ENCODE peak calls at places on chromosome 19, in seven cellular contexts. K, V, P, D, U, I and S are unnamed samples.

GRCh38 chr19:56840452-56841193 is at the start of the genes PEG3 and ZIM2:
- DNase-seq in D (no peak), V (peak), P (no peak), U (peak), K (no peak), I (no peak), S (no peak)

GRCh38 chr19:40671404-40671803 is 19.0 kb downstream of the NUMBL start:
- DNase-seq in D (no peak), V (peak), U (no peak), I (no peak), K (no peak), P (no peak), S (no peak)

GRCh38 chr19:2719910-2720776 is 1.0 kb downstream of the DIRAS1 start:
- DNase-seq in U (peak), V (peak), D (no peak), P (no peak), K (no peak), I (no peak), S (no peak)

GRCh38 chr19:41166888-41167804 is 25.9 kb upstream of the CYP2S1 start:
- DNase-seq in U (no peak), P (no peak), D (no peak), I (no peak), V (no peak), K (no peak), S (no peak)

GRCh38 chr19:10667867-10668266 is 13.7 kb downstream of the ILF3 start:
- DNase-seq in D (no peak), V (no peak), U (no peak), P (no peak), I (no peak), K (no peak), S (no peak)

GRCh38 chr19:38455031-38455430 is 21.5 kb downstream of the RYR1 start:
- DNase-seq in I (no peak), D (peak), K (no peak), U (peak), V (no peak), P (no peak), S (no peak)

GRCh38 chr19:13842294-13843103 is 34.4 kb upstream of the NANOS3 start:
- DNase-seq in K (peak), I (peak), D (no peak), P (peak), U (peak), V (no peak), S (peak)

GRCh38 chr19:1630811-1631210 is 21.6 kb downstream of the TCF3 start:
- DNase-seq in D (no peak), V (no peak), U (no peak), P (no peak), I (no peak), K (no peak), S (no peak)

GRCh38 chr19:1577929-1578618 is 9.9 kb upstream of the MEX3D start:
- DNase-seq in K (no peak), I (no peak), V (peak), D (no peak), U (no peak), P (no peak), S (no peak)

GRCh38 chr19:20154636-20155035 is 12.4 kb upstream of the ZNF486 start:
- DNase-seq in K (no peak), I (no peak), U (no peak), V (no peak), D (no peak), P (no peak), S (no peak)

GRCh38 chr19:50980203-50980602 is 3.5 kb downstream of the KLK7 start:
- DNase-seq in D (no peak), U (no peak), K (no peak), V (no peak), I (no peak), P (no peak), S (no peak)

GRCh38 chr19:19324059-19324755 is 3.6 kb downstream of the MAU2 start:
- DNase-seq in V (no peak), K (no peak), D (no peak), U (no peak), I (no peak), P (no peak), S (no peak)